ENCODE peak calls at places on chromosomes 2 and 18, in six cellular contexts. P is left lobe of liver; T is ovary; A is PC-3; Q is cardiac fibroblast; S is CD8-positive, alpha-beta memory T cell. U is an unnamed sample.

GRCh38 chr2:174603280-174603679 is 5.7 kb upstream of the WIPF1 start:
- DNase-seq in P (peak), T (no peak), A (peak), Q (peak), S (peak), U (peak)

GRCh38 chr2:69563021-69563420 is 80.5 kb downstream of the AAK1 start:
- DNase-seq in P (no peak), T (no peak), A (peak), Q (no peak), S (no peak), U (no peak)

GRCh38 chr2:152962446-152962845 is 244.0 kb downstream of the ARL6IP6 start:
- DNase-seq in P (no peak), T (no peak), A (peak), Q (no peak), S (no peak), U (no peak)

GRCh38 chr2:202178342-202178958 is 59.9 kb downstream of the SUMO1 start:
- DNase-seq in P (peak), T (no peak), A (peak), Q (peak), S (peak), U (peak)

GRCh38 chr2:62506421-62506750 is 391 bp upstream of the TMEM17 start:
- DNase-seq in P (no peak), T (no peak), A (no peak), Q (no peak), S (no peak), U (no peak)

GRCh38 chr18:47721876-47722275 is 208.6 kb downstream of the SMAD2 start:
- DNase-seq in P (no peak), T (no peak), A (no peak), Q (no peak), S (no peak), U (no peak)

GRCh38 chr18:80252136-80252535 is 4.8 kb upstream of the PARD6G start:
- DNase-seq in P (no peak), T (no peak), A (peak), Q (peak), S (no peak), U (no peak)

GRCh38 chr2:36178384-36178783 is 177.2 kb upstream of the CRIM1 start:
- DNase-seq in P (no peak), T (no peak), A (no peak), Q (peak), S (no peak), U (no peak)

GRCh38 chr2:128237081-128237534 is 81.6 kb downstream of the HS6ST1 start:
- DNase-seq in P (no peak), T (no peak), A (no peak), Q (peak), S (no peak), U (no peak)

GRCh38 chr2:128473175-128474013 is 154.7 kb upstream of the HS6ST1 start:
- DNase-seq in P (no peak), T (no peak), A (no peak), Q (peak), S (no peak), U (peak)